ENCODE peak calls at places on chromosome 13, in four cellular contexts. One of them, this sample, is unnamed.
A peak's percentile ranks its signal among the peaks of the same experiment; 100 is the strongest.

GRCh38 chr13:43036386-43037220 is 13.2 kb downstream of the DNAJC15 start:
- DNase-seq in bronchial epithelial cell: no peak
- DNase-seq in lung: no peak
- DNase-seq in stomach: no peak
- DNase-seq in this sample: peak; percentile 71

GRCh38 chr13:25990801-25991200 is 61.0 kb downstream of the SHISA2 start:
- DNase-seq in bronchial epithelial cell: no peak
- DNase-seq in lung: no peak
- DNase-seq in stomach: no peak
- DNase-seq in this sample: no peak

GRCh38 chr13:111344471-111345191 is 24.2 kb downstream of the TEX29 start:
- DNase-seq in bronchial epithelial cell: peak; percentile 42
- DNase-seq in lung: peak; percentile 77
- DNase-seq in stomach: peak; percentile 63
- DNase-seq in this sample: peak; percentile 77

GRCh38 chr13:97629601-97630272 is 195.8 kb downstream of the RAP2A start:
- DNase-seq in bronchial epithelial cell: peak; percentile 14
- DNase-seq in lung: peak; percentile 42
- DNase-seq in stomach: no peak
- DNase-seq in this sample: no peak

GRCh38 chr13:23805015-23805583 is 84.1 kb downstream of the MIPEP start:
- DNase-seq in bronchial epithelial cell: no peak
- DNase-seq in lung: no peak
- DNase-seq in stomach: no peak
- DNase-seq in this sample: no peak

GRCh38 chr13:73521970-73522549 is 463.3 kb downstream of the KLF5 start:
- DNase-seq in bronchial epithelial cell: peak; percentile 44
- DNase-seq in lung: no peak
- DNase-seq in stomach: no peak
- DNase-seq in this sample: no peak

GRCh38 chr13:59531571-59532091 is 632.1 kb downstream of the DIAPH3 start:
- DNase-seq in bronchial epithelial cell: peak; percentile 65
- DNase-seq in lung: peak; percentile 61
- DNase-seq in stomach: peak; percentile 67
- DNase-seq in this sample: peak; percentile 65

GRCh38 chr13:78137404-78138142 is 218.9 kb upstream of the EDNRB start:
- DNase-seq in bronchial epithelial cell: peak; percentile 66
- DNase-seq in lung: peak; percentile 33
- DNase-seq in stomach: no peak
- DNase-seq in this sample: peak; percentile 67

GRCh38 chr13:110236831-110237261 is 70.1 kb downstream of the COL4A1 start:
- DNase-seq in bronchial epithelial cell: no peak
- DNase-seq in lung: no peak
- DNase-seq in stomach: no peak
- DNase-seq in this sample: no peak

GRCh38 chr13:96500953-96501352 is 411.0 kb downstream of the HS6ST3 start:
- DNase-seq in bronchial epithelial cell: no peak
- DNase-seq in lung: no peak
- DNase-seq in stomach: no peak
- DNase-seq in this sample: no peak

GRCh38 chr13:89457977-89458376 is 1786.8 kb downstream of the SLITRK5 start:
- DNase-seq in bronchial epithelial cell: peak; percentile 94
- DNase-seq in lung: no peak
- DNase-seq in stomach: no peak
- DNase-seq in this sample: no peak

GRCh38 chr13:47837104-47837880 is 163.8 kb downstream of the SUCLA2 start:
- DNase-seq in bronchial epithelial cell: no peak
- DNase-seq in lung: no peak
- DNase-seq in stomach: no peak
- DNase-seq in this sample: no peak

GRCh38 chr13:99374169-99374991 is 67.2 kb upstream of the GPR183 start:
- DNase-seq in bronchial epithelial cell: no peak
- DNase-seq in lung: no peak
- DNase-seq in stomach: no peak
- DNase-seq in this sample: no peak

GRCh38 chr13:60334310-60334709 is 62.7 kb upstream of the TDRD3 start:
- DNase-seq in bronchial epithelial cell: no peak
- DNase-seq in lung: no peak
- DNase-seq in stomach: no peak
- DNase-seq in this sample: no peak

GRCh38 chr13:93108111-93108581 is 118.5 kb upstream of the GPC6 start:
- DNase-seq in bronchial epithelial cell: no peak
- DNase-seq in lung: no peak
- DNase-seq in stomach: no peak
- DNase-seq in this sample: peak; percentile 20

GRCh38 chr13:84655677-84656076 is 773.4 kb upstream of the SLITRK1 start:
- DNase-seq in bronchial epithelial cell: no peak
- DNase-seq in lung: no peak
- DNase-seq in stomach: no peak
- DNase-seq in this sample: no peak

GRCh38 chr13:90613076-90613795 is 734.3 kb upstream of the MIR17HG start:
- DNase-seq in bronchial epithelial cell: no peak
- DNase-seq in lung: no peak
- DNase-seq in stomach: no peak
- DNase-seq in this sample: no peak

GRCh38 chr13:66400292-66400691 is 829.8 kb downstream of the PCDH9 start:
- DNase-seq in bronchial epithelial cell: no peak
- DNase-seq in lung: no peak
- DNase-seq in stomach: no peak
- DNase-seq in this sample: no peak

GRCh38 chr13:58838615-58839014 is 1207.1 kb downstream of the PCDH17 start:
- DNase-seq in bronchial epithelial cell: no peak
- DNase-seq in lung: no peak
- DNase-seq in stomach: no peak
- DNase-seq in this sample: no peak

DNA sequence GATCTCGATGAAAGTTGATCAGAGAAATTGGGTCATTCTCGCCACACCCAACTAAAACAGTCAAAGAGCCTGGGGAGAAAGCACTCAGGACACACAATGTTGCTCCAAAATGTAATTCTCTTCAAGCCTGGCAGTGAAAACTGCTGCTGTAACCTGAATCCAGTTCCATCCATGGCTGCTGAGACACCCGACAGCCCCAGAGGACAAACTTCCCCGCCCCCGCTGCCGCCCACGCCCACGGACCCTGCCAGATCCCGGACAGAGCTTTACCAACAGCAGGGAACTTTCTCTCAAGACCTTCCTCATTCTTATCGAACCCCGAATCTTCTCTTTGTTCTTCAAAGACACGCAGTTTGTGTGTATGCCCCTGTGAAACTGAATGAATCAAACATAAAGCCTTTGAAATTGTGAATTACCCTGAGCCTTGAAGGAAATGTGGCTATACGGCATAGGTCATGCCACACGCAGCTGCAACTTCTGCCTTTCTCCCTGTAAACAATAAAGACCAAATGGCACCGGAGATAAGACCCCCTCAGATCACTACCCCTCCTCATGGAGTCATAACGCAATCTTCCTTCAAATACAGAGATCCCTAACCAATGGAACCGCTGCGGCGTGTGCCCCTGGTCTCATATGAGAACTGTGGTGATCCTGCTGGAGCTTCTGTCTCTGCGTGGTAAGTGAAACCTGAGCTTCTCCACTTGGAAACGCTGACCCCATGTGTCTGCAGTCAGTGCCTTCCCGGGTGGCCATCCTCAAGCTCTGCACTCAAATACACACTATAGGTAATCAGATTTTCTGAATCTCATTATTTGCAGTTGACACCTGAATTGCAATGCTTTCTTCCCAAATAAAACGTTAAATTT is 4.8 kb upstream of the LAMP1 start:
- DNase-seq in bronchial epithelial cell: no peak
- DNase-seq in lung: no peak
- DNase-seq in stomach: no peak
- DNase-seq in this sample: peak; percentile 37
- H3K4me3 ChIP-seq in bronchial epithelial cell: no peak overlapping the region
- H3K4me3 ChIP-seq in lung: no peak overlapping the region
- H3K4me3 ChIP-seq in stomach: peak overlapping the region; percentile 31
- H3K4me3 ChIP-seq in this sample: peak overlapping the region; percentile 47

GRCh38 chr13:45473627-45474026 is 8.9 kb downstream of the COG3 start:
- DNase-seq in bronchial epithelial cell: no peak
- DNase-seq in lung: no peak
- DNase-seq in stomach: no peak
- DNase-seq in this sample: no peak
- TF ChIP-seq CTCF in bronchial epithelial cell: no peak
- TF ChIP-seq CTCF in lung: no peak
- TF ChIP-seq CTCF in stomach: no peak
- TF ChIP-seq CTCF in this sample: peak; percentile 16

GRCh38 chr13:39263531-39263930 is 225.3 kb downstream of the NHLRC3 start:
- DNase-seq in bronchial epithelial cell: no peak
- DNase-seq in lung: no peak
- DNase-seq in stomach: no peak
- DNase-seq in this sample: no peak

GRCh38 chr13:39269004-39269403 is 230.7 kb downstream of the NHLRC3 start:
- DNase-seq in bronchial epithelial cell: no peak
- DNase-seq in lung: no peak
- DNase-seq in stomach: no peak
- DNase-seq in this sample: no peak

GRCh38 chr13:39269411-39269810 is 231.2 kb downstream of the NHLRC3 start:
- DNase-seq in bronchial epithelial cell: no peak
- DNase-seq in lung: no peak
- DNase-seq in stomach: no peak
- DNase-seq in this sample: no peak

GRCh38 chr13:39268398-39268797 is 230.1 kb downstream of the NHLRC3 start:
- DNase-seq in bronchial epithelial cell: no peak
- DNase-seq in lung: no peak
- DNase-seq in stomach: no peak
- DNase-seq in this sample: no peak

DNA sequence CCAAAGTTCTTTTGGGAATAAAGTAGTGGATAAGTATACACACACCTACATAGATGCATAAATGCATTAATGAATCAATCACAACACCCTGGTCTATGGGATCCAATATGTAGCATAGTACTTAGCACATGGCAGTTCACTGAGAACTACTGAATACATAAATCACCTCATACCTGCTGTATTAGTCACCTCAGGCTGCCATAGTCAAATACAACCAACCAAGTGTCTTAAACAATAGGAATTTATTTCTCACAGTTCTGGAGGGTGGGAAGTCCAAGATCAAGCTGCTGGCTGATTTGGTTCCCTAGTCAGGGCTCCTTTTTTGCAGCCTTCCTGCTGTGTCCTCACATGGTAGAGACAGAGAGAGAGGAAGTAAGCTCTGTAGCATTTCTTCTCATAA is 228.2 kb downstream of the NHLRC3 start:
- DNase-seq in bronchial epithelial cell: peak; percentile 63
- DNase-seq in lung: no peak
- DNase-seq in stomach: no peak
- DNase-seq in this sample: no peak
- H3K4me3 ChIP-seq in bronchial epithelial cell: no peak overlapping the region
- H3K4me3 ChIP-seq in lung: no peak overlapping the region
- H3K4me3 ChIP-seq in stomach: no peak overlapping the region
- H3K4me3 ChIP-seq in this sample: no peak overlapping the region

GRCh38 chr13:41694902-41695301 is 237.6 kb downstream of the RGCC start:
- DNase-seq in bronchial epithelial cell: peak; percentile 91
- DNase-seq in lung: peak; percentile 29
- DNase-seq in stomach: no peak
- DNase-seq in this sample: peak; percentile 98

GRCh38 chr13:41696163-41697003 is 239.0 kb downstream of the RGCC start:
- DNase-seq in bronchial epithelial cell: peak; percentile 94
- DNase-seq in lung: no peak
- DNase-seq in stomach: no peak
- DNase-seq in this sample: peak; percentile 85

GRCh38 chr13:41691276-41691675 is 233.9 kb downstream of the RGCC start:
- DNase-seq in bronchial epithelial cell: peak; percentile 38
- DNase-seq in lung: no peak
- DNase-seq in stomach: no peak
- DNase-seq in this sample: peak; percentile 51

GRCh38 chr13:41697578-41697977 is 240.2 kb downstream of the RGCC start:
- DNase-seq in bronchial epithelial cell: no peak
- DNase-seq in lung: no peak
- DNase-seq in stomach: no peak
- DNase-seq in this sample: no peak

DNA sequence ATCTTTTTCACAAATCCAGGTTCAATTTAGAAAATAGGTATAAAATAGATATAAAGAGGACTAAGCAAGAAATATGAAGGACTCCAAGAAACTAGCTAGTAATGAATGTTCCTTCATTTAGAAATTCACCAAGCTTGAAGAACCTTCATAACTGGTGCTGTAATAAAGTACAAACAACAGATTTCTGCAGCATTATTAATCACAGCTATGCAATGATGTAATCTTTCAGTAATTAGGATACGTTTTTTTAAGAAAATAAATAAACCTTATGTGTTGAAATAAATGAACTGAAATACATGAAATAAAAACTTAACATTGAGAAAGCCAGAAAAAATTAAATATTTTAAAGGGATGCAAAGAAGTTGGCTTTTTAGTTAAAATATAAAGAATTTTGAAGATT is 236.1 kb downstream of the RGCC start:
- DNase-seq in bronchial epithelial cell: peak; percentile 32
- DNase-seq in lung: no peak
- DNase-seq in stomach: no peak
- DNase-seq in this sample: no peak
- TF ChIP-seq CTCF in bronchial epithelial cell: no peak
- TF ChIP-seq CTCF in lung: no peak
- TF ChIP-seq CTCF in stomach: no peak
- TF ChIP-seq CTCF in this sample: no peak

GRCh38 chr13:20703785-20704458 is 423 bp downstream of the IL17D start:
- DNase-seq in bronchial epithelial cell: peak; percentile 59
- DNase-seq in lung: peak; percentile 85
- DNase-seq in stomach: peak; percentile 84
- DNase-seq in this sample: peak; percentile 77
- H3K4me3 ChIP-seq in bronchial epithelial cell: peak overlapping the region; percentile 56
- H3K4me3 ChIP-seq in lung: peak overlapping the region; percentile 48
- H3K4me3 ChIP-seq in stomach: peak overlapping the region; percentile 73
- H3K4me3 ChIP-seq in this sample: peak overlapping the region; percentile 69

DNA sequence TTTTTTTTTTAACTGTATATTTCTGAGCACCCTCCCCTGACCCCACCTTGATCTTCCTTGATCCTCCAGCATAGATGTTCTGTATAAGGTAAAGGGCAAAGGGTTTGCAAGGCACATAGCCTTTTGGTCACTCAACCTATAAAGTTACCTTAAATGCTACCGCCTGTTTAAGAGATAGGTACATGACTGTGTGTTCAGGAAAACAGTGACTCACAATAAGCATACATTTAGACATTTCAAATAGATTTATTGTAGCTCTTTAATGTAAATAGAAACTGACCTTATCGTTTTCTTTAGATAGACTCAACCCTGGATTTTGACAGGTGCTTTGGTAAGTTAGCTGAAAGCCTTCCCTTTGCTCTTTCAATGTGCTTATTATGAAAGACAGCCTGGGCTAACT is 15.2 kb upstream of the SLC10A2 start:
- DNase-seq in bronchial epithelial cell: no peak
- DNase-seq in lung: no peak
- DNase-seq in stomach: no peak
- DNase-seq in this sample: no peak
- TF ChIP-seq CTCF in bronchial epithelial cell: no peak
- TF ChIP-seq CTCF in lung: no peak
- TF ChIP-seq CTCF in stomach: no peak
- TF ChIP-seq CTCF in this sample: no peak